ENCODE peak calls at places on chromosomes 2 and 18, in eight cellular contexts. One of them, this sample, is unnamed.

GRCh38 chr2:228767196-228767595 is 503.9 kb downstream of the PID1 start:
- DNase-seq in IMR-90: peak
- DNase-seq in body of pancreas: no peak
- DNase-seq in A549: no peak
- DNase-seq in tibial nerve: no peak
- DNase-seq in HepG2: no peak
- DNase-seq in thyroid gland: no peak
- DNase-seq in Peyer's patch: no peak
- DNase-seq in this sample: no peak

GRCh38 chr18:2948038-2948437 is 64.9 kb downstream of the LPIN2 start:
- DNase-seq in HepG2: peak
- DNase-seq in tibial nerve: no peak
- DNase-seq in thyroid gland: no peak
- DNase-seq in IMR-90: peak
- DNase-seq in body of pancreas: peak
- DNase-seq in A549: peak
- DNase-seq in Peyer's patch: no peak
- DNase-seq in this sample: peak

GRCh38 chr2:177753682-177754475 is 318.7 kb downstream of the PDE11A start:
- DNase-seq in HepG2: no peak
- DNase-seq in IMR-90: peak
- DNase-seq in A549: peak
- DNase-seq in thyroid gland: peak
- DNase-seq in Peyer's patch: peak
- DNase-seq in tibial nerve: peak
- DNase-seq in body of pancreas: peak
- DNase-seq in this sample: peak

GRCh38 chr2:221570321-221571107 is 1.6 kb downstream of the EPHA4 start:
- DNase-seq in Peyer's patch: no peak
- DNase-seq in HepG2: no peak
- DNase-seq in thyroid gland: peak
- DNase-seq in tibial nerve: no peak
- DNase-seq in body of pancreas: peak
- DNase-seq in A549: no peak
- DNase-seq in IMR-90: peak
- DNase-seq in this sample: no peak

GRCh38 chr2:156437272-156437671 is 1.1 kb downstream of the GPD2 start:
- DNase-seq in thyroid gland: peak
- DNase-seq in tibial nerve: peak
- DNase-seq in HepG2: no peak
- DNase-seq in IMR-90: peak
- DNase-seq in Peyer's patch: no peak
- DNase-seq in body of pancreas: peak
- DNase-seq in A549: no peak
- DNase-seq in this sample: peak

GRCh38 chr2:230356084-230356483 is 29.1 kb downstream of the SP140L start:
- DNase-seq in Peyer's patch: no peak
- DNase-seq in tibial nerve: no peak
- DNase-seq in IMR-90: peak
- DNase-seq in HepG2: peak
- DNase-seq in A549: no peak
- DNase-seq in body of pancreas: no peak
- DNase-seq in thyroid gland: no peak
- DNase-seq in this sample: no peak

GRCh38 chr2:163649080-163649479 is 86.7 kb downstream of the FIGN start:
- DNase-seq in tibial nerve: no peak
- DNase-seq in IMR-90: peak
- DNase-seq in HepG2: no peak
- DNase-seq in A549: no peak
- DNase-seq in Peyer's patch: no peak
- DNase-seq in body of pancreas: no peak
- DNase-seq in thyroid gland: no peak
- DNase-seq in this sample: no peak

GRCh38 chr18:11392292-11392691 is 217.1 kb upstream of the SLC35G4 start:
- DNase-seq in IMR-90: no peak
- DNase-seq in A549: no peak
- DNase-seq in tibial nerve: no peak
- DNase-seq in Peyer's patch: no peak
- DNase-seq in body of pancreas: no peak
- DNase-seq in thyroid gland: no peak
- DNase-seq in HepG2: no peak
- DNase-seq in this sample: peak

GRCh38 chr18:11176416-11176815 is 27.0 kb upstream of the PIEZO2 start:
- DNase-seq in IMR-90: peak
- DNase-seq in Peyer's patch: no peak
- DNase-seq in body of pancreas: no peak
- DNase-seq in tibial nerve: no peak
- DNase-seq in HepG2: no peak
- DNase-seq in A549: no peak
- DNase-seq in thyroid gland: no peak
- DNase-seq in this sample: no peak

GRCh38 chr2:152449578-152449977 is 114.6 kb downstream of the FMNL2 start:
- DNase-seq in A549: no peak
- DNase-seq in body of pancreas: no peak
- DNase-seq in IMR-90: no peak
- DNase-seq in HepG2: no peak
- DNase-seq in Peyer's patch: no peak
- DNase-seq in tibial nerve: no peak
- DNase-seq in thyroid gland: no peak
- DNase-seq in this sample: no peak

DNA sequence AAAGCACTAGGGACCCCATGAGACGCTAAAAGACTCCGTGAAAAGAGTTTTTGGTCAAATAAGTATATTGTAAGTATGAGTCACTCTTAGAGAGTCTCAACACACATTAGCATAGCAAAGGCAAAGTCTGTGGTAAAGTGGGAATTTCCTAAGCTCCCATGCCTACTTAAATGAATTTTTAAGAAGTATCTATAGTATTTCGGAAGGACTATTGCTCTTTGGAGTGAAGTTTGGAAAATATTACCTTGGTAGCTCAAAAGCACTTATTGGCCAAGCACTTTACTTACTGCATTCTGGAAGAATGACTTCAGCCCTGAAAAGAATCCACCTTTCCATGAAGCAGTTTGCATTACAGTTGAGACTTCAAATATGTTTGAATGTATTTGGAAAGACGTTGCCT is 57.1 kb downstream of the CAVIN2 start:
- DNase-seq in body of pancreas: no peak
- DNase-seq in HepG2: no peak
- DNase-seq in tibial nerve: no peak
- DNase-seq in thyroid gland: no peak
- DNase-seq in IMR-90: peak
- DNase-seq in Peyer's patch: no peak
- DNase-seq in A549: no peak
- DNase-seq in this sample: no peak
- TF ChIP-seq POLR2A in body of pancreas: no peak
- TF ChIP-seq POLR2A in HepG2: no peak
- TF ChIP-seq POLR2A in tibial nerve: no peak
- TF ChIP-seq POLR2A in thyroid gland: no peak
- TF ChIP-seq POLR2A in IMR-90: no peak
- TF ChIP-seq POLR2A in Peyer's patch: no peak
- TF ChIP-seq POLR2A in A549: no peak
- TF ChIP-seq POLR2A in this sample: no peak

GRCh38 chr18:74595425-74595824 is 2.2 kb upstream of the ZNF407 start:
- DNase-seq in A549: no peak
- DNase-seq in HepG2: no peak
- DNase-seq in IMR-90: no peak
- DNase-seq in tibial nerve: no peak
- DNase-seq in Peyer's patch: no peak
- DNase-seq in body of pancreas: no peak
- DNase-seq in thyroid gland: no peak
- DNase-seq in this sample: no peak

GRCh38 chr18:74598350-74599001 is 806 bp downstream of the ZNF407 start:
- DNase-seq in HepG2: peak
- DNase-seq in IMR-90: peak
- DNase-seq in thyroid gland: peak
- DNase-seq in Peyer's patch: peak
- DNase-seq in A549: peak
- DNase-seq in body of pancreas: peak
- DNase-seq in tibial nerve: peak
- DNase-seq in this sample: peak

GRCh38 chr18:74597662-74598349 is at the start of gene ZNF407:
- DNase-seq in A549: peak
- DNase-seq in thyroid gland: peak
- DNase-seq in HepG2: peak
- DNase-seq in body of pancreas: peak
- DNase-seq in IMR-90: peak
- DNase-seq in Peyer's patch: peak
- DNase-seq in tibial nerve: peak
- DNase-seq in this sample: peak

GRCh38 chr18:74596959-74597661 is 560 bp upstream of the ZNF407 start:
- DNase-seq in thyroid gland: peak
- DNase-seq in A549: peak
- DNase-seq in IMR-90: peak
- DNase-seq in HepG2: peak
- DNase-seq in Peyer's patch: peak
- DNase-seq in tibial nerve: peak
- DNase-seq in body of pancreas: peak
- DNase-seq in this sample: peak
- TF ChIP-seq POLR2A in thyroid gland: peak
- TF ChIP-seq POLR2A in A549: no peak
- TF ChIP-seq POLR2A in IMR-90: peak
- TF ChIP-seq POLR2A in HepG2: peak
- TF ChIP-seq POLR2A in Peyer's patch: peak
- TF ChIP-seq POLR2A in tibial nerve: no peak
- TF ChIP-seq POLR2A in body of pancreas: peak
- TF ChIP-seq POLR2A in this sample: no peak

GRCh38 chr18:22167471-22168151 is 1.8 kb upstream of the GATA6 start:
- DNase-seq in body of pancreas: peak
- DNase-seq in tibial nerve: no peak
- DNase-seq in Peyer's patch: no peak
- DNase-seq in A549: peak
- DNase-seq in HepG2: no peak
- DNase-seq in thyroid gland: peak
- DNase-seq in IMR-90: no peak
- DNase-seq in this sample: no peak

GRCh38 chr18:22168360-22168921 is 948 bp upstream of the GATA6 start:
- DNase-seq in thyroid gland: peak
- DNase-seq in IMR-90: no peak
- DNase-seq in Peyer's patch: no peak
- DNase-seq in A549: peak
- DNase-seq in body of pancreas: peak
- DNase-seq in HepG2: peak
- DNase-seq in tibial nerve: no peak
- DNase-seq in this sample: peak

GRCh38 chr18:22169889-22170420 is 566 bp downstream of the GATA6 start:
- DNase-seq in IMR-90: peak
- DNase-seq in body of pancreas: peak
- DNase-seq in HepG2: peak
- DNase-seq in thyroid gland: peak
- DNase-seq in tibial nerve: no peak
- DNase-seq in A549: no peak
- DNase-seq in Peyer's patch: no peak
- DNase-seq in this sample: peak

GRCh38 chr18:22170421-22171262 is 1.3 kb downstream of the GATA6 start:
- DNase-seq in HepG2: peak
- DNase-seq in A549: peak
- DNase-seq in tibial nerve: peak
- DNase-seq in IMR-90: peak
- DNase-seq in thyroid gland: peak
- DNase-seq in Peyer's patch: no peak
- DNase-seq in body of pancreas: peak
- DNase-seq in this sample: peak

GRCh38 chr18:22169011-22169888 is at the start of gene GATA6:
- DNase-seq in body of pancreas: peak
- DNase-seq in tibial nerve: peak
- DNase-seq in IMR-90: peak
- DNase-seq in Peyer's patch: peak
- DNase-seq in thyroid gland: peak
- DNase-seq in A549: peak
- DNase-seq in HepG2: peak
- DNase-seq in this sample: peak
- TF ChIP-seq POLR2A in body of pancreas: peak
- TF ChIP-seq POLR2A in tibial nerve: no peak
- TF ChIP-seq POLR2A in IMR-90: peak
- TF ChIP-seq POLR2A in Peyer's patch: peak
- TF ChIP-seq POLR2A in thyroid gland: peak
- TF ChIP-seq POLR2A in A549: peak
- TF ChIP-seq POLR2A in HepG2: peak
- TF ChIP-seq POLR2A in this sample: no peak

DNA sequence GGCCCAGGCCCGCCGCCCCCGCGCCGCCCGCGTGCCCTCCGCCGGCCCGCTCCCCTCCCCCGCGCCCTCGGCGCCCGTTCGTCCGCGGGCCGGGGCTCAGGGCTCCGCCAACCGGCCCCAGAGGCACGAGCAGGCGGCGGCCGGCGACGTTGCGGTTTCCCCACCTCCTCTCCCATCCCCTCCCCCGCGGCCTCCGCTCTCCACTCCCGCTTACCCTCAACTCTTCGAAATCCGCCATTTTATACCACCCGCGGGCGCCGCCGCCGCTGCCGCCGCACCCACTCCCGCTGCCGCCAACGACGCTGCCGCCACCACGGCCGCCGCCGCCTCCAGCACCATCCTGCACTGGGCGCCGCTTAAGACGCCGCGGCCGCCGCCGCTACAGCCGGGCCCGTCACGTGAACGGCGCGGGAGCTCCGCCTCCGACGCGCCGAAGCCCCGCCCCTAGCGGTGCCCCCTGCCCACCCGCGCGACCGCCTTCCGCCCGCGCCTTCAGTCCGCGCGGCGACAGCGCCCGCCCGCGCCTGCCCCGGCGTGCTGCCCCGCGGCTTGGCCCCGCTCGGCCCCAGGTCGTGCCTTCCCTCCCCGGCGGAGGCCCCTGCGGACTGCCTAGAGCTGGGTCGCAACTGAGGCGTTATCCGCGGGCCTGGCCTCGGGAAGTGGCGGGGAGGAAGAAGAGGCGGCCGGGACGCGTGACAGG is at the start of the genes KATNAL2 and PIAS2:
- DNase-seq in HepG2: peak
- DNase-seq in body of pancreas: peak
- DNase-seq in A549: peak
- DNase-seq in tibial nerve: peak
- DNase-seq in Peyer's patch: peak
- DNase-seq in thyroid gland: peak
- DNase-seq in IMR-90: peak
- DNase-seq in this sample: peak
- TF ChIP-seq POLR2A in HepG2: peak
- TF ChIP-seq POLR2A in body of pancreas: peak
- TF ChIP-seq POLR2A in A549: peak
- TF ChIP-seq POLR2A in tibial nerve: peak
- TF ChIP-seq POLR2A in Peyer's patch: peak
- TF ChIP-seq POLR2A in thyroid gland: peak
- TF ChIP-seq POLR2A in IMR-90: peak
- TF ChIP-seq POLR2A in this sample: peak

This sample was measured in erythroblast.